ENCODE peak calls at places on chromosomes 13 and 19, in eight cellular contexts. D, W, Z, R, C, V, T and U are unnamed samples.

GRCh38 chr19:12603714-12604113 is 6.9 kb downstream of the ZNF490 start:
- DNase-seq in T (no peak), W (peak; percentile 32), R (no peak), D (no peak), C (peak; percentile 37), V (peak; percentile 71), Z (no peak), U (no peak)

GRCh38 chr13:44278164-44278563 is 95.5 kb upstream of the SERP2 start:
- DNase-seq in W (no peak), C (no peak), Z (peak; percentile 3), V (peak; percentile 50), D (no peak), T (peak; percentile 24), R (no peak), U (no peak)

GRCh38 chr13:30395192-30396158 is 26.8 kb upstream of the UBE2L5 start:
- DNase-seq in C (peak; percentile 71), Z (peak; percentile 72), V (peak; percentile 91), D (peak; percentile 92), T (no peak), R (no peak), W (peak; percentile 53), U (peak; percentile 97)

GRCh38 chr13:40983725-40984669 is 35.1 kb downstream of the ELF1 start:
- DNase-seq in T (no peak), W (no peak), Z (no peak), C (no peak), V (peak; percentile 32), R (no peak), D (no peak), U (no peak)

GRCh38 chr19:56273563-56274117 is 1.1 kb downstream of the EDDM13 start:
- DNase-seq in Z (no peak), W (no peak), D (no peak), R (no peak), C (no peak), T (no peak), V (no peak), U (no peak)

GRCh38 chr19:10404888-10405808 is 1.8 kb upstream of the CDC37 start:
- DNase-seq in C (no peak), R (no peak), D (no peak), Z (no peak), T (no peak), V (peak; percentile 75), W (peak; percentile 56), U (no peak)

GRCh38 chr13:80082396-80083096 is 258.4 kb downstream of the SPRY2 start:
- DNase-seq in W (no peak), V (no peak), R (no peak), Z (no peak), T (no peak), D (no peak), C (no peak), U (no peak)

GRCh38 chr13:69565334-69565733 is 542.3 kb upstream of the ATXN8OS start:
- DNase-seq in V (no peak), W (no peak), R (no peak), C (no peak), T (no peak), Z (peak; percentile 18), D (no peak), U (no peak)

GRCh38 chr13:90686438-90686837 is 661.0 kb upstream of the MIR17HG start:
- DNase-seq in V (no peak), W (no peak), C (no peak), D (no peak), T (no peak), Z (no peak), R (no peak), U (no peak)

GRCh38 chr13:26186141-26186870 is 35.8 kb downstream of the RNF6 start:
- DNase-seq in Z (no peak), D (peak; percentile 66), R (peak; percentile 77), W (peak; percentile 82), V (peak; percentile 97), C (peak; percentile 81), T (no peak), U (peak; percentile 86)

GRCh38 chr19:633068-633785 is at the start of gene POLRMT:
- DNase-seq in D (peak; percentile 96), Z (peak; percentile 96), W (peak; percentile 94), C (peak; percentile 94), T (peak; percentile 97), R (peak; percentile 93), V (peak; percentile 98), U (peak; percentile 99)

GRCh38 chr19:40601061-40601973 is at the start of gene LTBP4:
- DNase-seq in V (no peak), W (no peak), D (no peak), R (no peak), T (no peak), C (no peak), Z (peak; percentile 41), U (peak; percentile 81)

GRCh38 chr19:54104998-54105715 is 2.5 kb downstream of the NDUFA3 start:
- DNase-seq in D (no peak), C (no peak), Z (no peak), R (no peak), T (no peak), W (no peak), V (no peak), U (no peak)